ENCODE peak calls at places on chromosome 7, in nine cellular contexts. Y is cerebellar nuclear complex, G is fibroblast of the aortic adventitia, O is OCI-LY7, P is anterior cingulate cortex, S is NCI-H69, M is left lung, D is cardiac fibroblast, H is GM23248. F is an unnamed sample.

GRCh38 chr7:101868191-101868950 is 50.9 kb downstream of the CUX1 start:
- DNase-seq in Y (no peak), G (no peak), O (peak), P (no peak), S (no peak), M (no peak), D (no peak), H (no peak), F (no peak)

GRCh38 chr7:27863866-27864265 is 123.9 kb downstream of the TAX1BP1 start:
- DNase-seq in Y (no peak), G (no peak), O (no peak), P (peak), S (no peak), M (no peak), D (peak), H (no peak), F (no peak)

GRCh38 chr7:11343818-11344413 is 370.2 kb downstream of the PHF14 start:
- DNase-seq in Y (peak), G (peak), O (peak), P (no peak), S (peak), M (no peak), D (peak), H (peak), F (peak)

GRCh38 chr7:113892818-113893217 is 26.0 kb downstream of the PPP1R3A start:
- DNase-seq in Y (no peak), G (peak), O (no peak), P (no peak), S (no peak), M (no peak), D (peak), H (no peak), F (no peak)

GRCh38 chr7:42617781-42618457 is 294.0 kb downstream of the C7orf25 start:
- DNase-seq in Y (no peak), G (no peak), O (no peak), P (no peak), S (no peak), M (no peak), D (peak), H (no peak), F (no peak)

GRCh38 chr7:20778063-20778721 is 8.5 kb downstream of the SP8 start:
- DNase-seq in Y (no peak), G (no peak), O (no peak), P (peak), S (peak), M (no peak), D (peak), H (peak), F (peak)

GRCh38 chr7:141366098-141366621 is 185.1 kb upstream of the AGK start:
- DNase-seq in Y (no peak), G (peak), O (no peak), P (no peak), S (peak), M (no peak), D (peak), H (no peak), F (no peak)

GRCh38 chr7:112395411-112395810 is 54.8 kb upstream of the IFRD1 start:
- DNase-seq in Y (no peak), G (no peak), O (no peak), P (no peak), S (no peak), M (no peak), D (no peak), H (no peak), F (no peak)

GRCh38 chr7:120988591-120989299 is at the start of gene CPED1:
- DNase-seq in Y (no peak), G (peak), O (peak), P (peak), S (peak), M (peak), D (peak), H (peak), F (peak)

F was measured in epithelial cell of esophagus.